ENCODE peak calls at places on chromosome 15, in ten cellular contexts. One of them, this sample, is unnamed.

GRCh38 chr15:43958894-43959330 is 132.1 kb downstream of the WDR76 start:
- DNase-seq in B cell: no peak
- DNase-seq in dorsolateral prefrontal cortex: no peak
- DNase-seq in stimulated activated CD8-positive, alpha-beta memory T cell treated with anti-CD3 and anti-CD28 coated beads, Interleukin-15, amount 100 ng/mL, for 24 hours: no peak
- DNase-seq in upper lobe of right lung: no peak
- DNase-seq in EL: peak; percentile 68
- DNase-seq in HepG2: no peak
- DNase-seq in GM13977: no peak
- DNase-seq in SJSA1: no peak
- DNase-seq in GM12891: no peak
- DNase-seq in this sample: no peak

GRCh38 chr15:90097475-90097874 is 4.8 kb downstream of the IDH2 start:
- DNase-seq in stimulated activated CD8-positive, alpha-beta memory T cell treated with anti-CD3 and anti-CD28 coated beads, Interleukin-15, amount 100 ng/mL, for 24 hours: no peak
- DNase-seq in SJSA1: no peak
- DNase-seq in EL: no peak
- DNase-seq in GM13977: peak; percentile 61
- DNase-seq in dorsolateral prefrontal cortex: no peak
- DNase-seq in GM12891: no peak
- DNase-seq in upper lobe of right lung: no peak
- DNase-seq in B cell: peak; percentile 75
- DNase-seq in HepG2: no peak
- DNase-seq in this sample: peak; percentile 83

GRCh38 chr15:79218588-79219200 is 63.8 kb upstream of the ANKRD34C start:
- DNase-seq in stimulated activated CD8-positive, alpha-beta memory T cell treated with anti-CD3 and anti-CD28 coated beads, Interleukin-15, amount 100 ng/mL, for 24 hours: no peak
- DNase-seq in SJSA1: no peak
- DNase-seq in B cell: no peak
- DNase-seq in HepG2: no peak
- DNase-seq in EL: peak; percentile 14
- DNase-seq in GM12891: no peak
- DNase-seq in dorsolateral prefrontal cortex: no peak
- DNase-seq in upper lobe of right lung: no peak
- DNase-seq in GM13977: no peak
- DNase-seq in this sample: no peak

GRCh38 chr15:51672100-51672731 is 9.1 kb upstream of the SCG3 start:
- DNase-seq in B cell: no peak
- DNase-seq in SJSA1: no peak
- DNase-seq in EL: no peak
- DNase-seq in GM12891: no peak
- DNase-seq in GM13977: no peak
- DNase-seq in HepG2: no peak
- DNase-seq in stimulated activated CD8-positive, alpha-beta memory T cell treated with anti-CD3 and anti-CD28 coated beads, Interleukin-15, amount 100 ng/mL, for 24 hours: no peak
- DNase-seq in upper lobe of right lung: no peak
- DNase-seq in dorsolateral prefrontal cortex: no peak
- DNase-seq in this sample: no peak

GRCh38 chr15:52337198-52337853 is 41.7 kb upstream of the MYO5C start:
- DNase-seq in GM13977: no peak
- DNase-seq in stimulated activated CD8-positive, alpha-beta memory T cell treated with anti-CD3 and anti-CD28 coated beads, Interleukin-15, amount 100 ng/mL, for 24 hours: no peak
- DNase-seq in EL: peak; percentile 70
- DNase-seq in GM12891: no peak
- DNase-seq in upper lobe of right lung: no peak
- DNase-seq in HepG2: peak; percentile 16
- DNase-seq in SJSA1: peak; percentile 62
- DNase-seq in dorsolateral prefrontal cortex: no peak
- DNase-seq in B cell: no peak
- DNase-seq in this sample: no peak

GRCh38 chr15:60945196-60945595 is 283.9 kb downstream of the RORA start:
- DNase-seq in GM12891: no peak
- DNase-seq in dorsolateral prefrontal cortex: peak; percentile 53
- DNase-seq in EL: no peak
- DNase-seq in B cell: no peak
- DNase-seq in SJSA1: no peak
- DNase-seq in HepG2: no peak
- DNase-seq in GM13977: no peak
- DNase-seq in stimulated activated CD8-positive, alpha-beta memory T cell treated with anti-CD3 and anti-CD28 coated beads, Interleukin-15, amount 100 ng/mL, for 24 hours: no peak
- DNase-seq in upper lobe of right lung: no peak
- DNase-seq in this sample: no peak

GRCh38 chr15:98514034-98514622 is 134.2 kb upstream of the IGF1R start:
- DNase-seq in SJSA1: no peak
- DNase-seq in B cell: no peak
- DNase-seq in GM13977: no peak
- DNase-seq in stimulated activated CD8-positive, alpha-beta memory T cell treated with anti-CD3 and anti-CD28 coated beads, Interleukin-15, amount 100 ng/mL, for 24 hours: no peak
- DNase-seq in HepG2: no peak
- DNase-seq in dorsolateral prefrontal cortex: no peak
- DNase-seq in GM12891: no peak
- DNase-seq in upper lobe of right lung: no peak
- DNase-seq in EL: no peak
- DNase-seq in this sample: peak; percentile 47

GRCh38 chr15:37143351-37143750 is 43.0 kb upstream of the MEIS2 start:
- DNase-seq in SJSA1: no peak
- DNase-seq in GM12891: no peak
- DNase-seq in GM13977: no peak
- DNase-seq in HepG2: no peak
- DNase-seq in B cell: no peak
- DNase-seq in upper lobe of right lung: no peak
- DNase-seq in EL: no peak
- DNase-seq in stimulated activated CD8-positive, alpha-beta memory T cell treated with anti-CD3 and anti-CD28 coated beads, Interleukin-15, amount 100 ng/mL, for 24 hours: no peak
- DNase-seq in dorsolateral prefrontal cortex: no peak
- DNase-seq in this sample: no peak

GRCh38 chr15:70178335-70179084 is 80.8 kb upstream of the TLE3 start:
- DNase-seq in dorsolateral prefrontal cortex: no peak
- DNase-seq in B cell: no peak
- DNase-seq in HepG2: no peak
- DNase-seq in upper lobe of right lung: no peak
- DNase-seq in stimulated activated CD8-positive, alpha-beta memory T cell treated with anti-CD3 and anti-CD28 coated beads, Interleukin-15, amount 100 ng/mL, for 24 hours: no peak
- DNase-seq in GM12891: no peak
- DNase-seq in EL: no peak
- DNase-seq in GM13977: no peak
- DNase-seq in SJSA1: no peak
- DNase-seq in this sample: no peak

GRCh38 chr15:51237816-51238215 is 100.6 kb downstream of the CYP19A1 start:
- DNase-seq in HepG2: no peak
- DNase-seq in SJSA1: no peak
- DNase-seq in upper lobe of right lung: no peak
- DNase-seq in EL: no peak
- DNase-seq in GM12891: no peak
- DNase-seq in GM13977: no peak
- DNase-seq in dorsolateral prefrontal cortex: no peak
- DNase-seq in B cell: no peak
- DNase-seq in stimulated activated CD8-positive, alpha-beta memory T cell treated with anti-CD3 and anti-CD28 coated beads, Interleukin-15, amount 100 ng/mL, for 24 hours: no peak
- DNase-seq in this sample: no peak

GRCh38 chr15:59260090-59260489 is 53.4 kb downstream of the LDHAL6B start:
- DNase-seq in dorsolateral prefrontal cortex: peak; percentile 92
- DNase-seq in upper lobe of right lung: no peak
- DNase-seq in EL: no peak
- DNase-seq in HepG2: no peak
- DNase-seq in stimulated activated CD8-positive, alpha-beta memory T cell treated with anti-CD3 and anti-CD28 coated beads, Interleukin-15, amount 100 ng/mL, for 24 hours: no peak
- DNase-seq in B cell: no peak
- DNase-seq in GM12891: no peak
- DNase-seq in GM13977: no peak
- DNase-seq in SJSA1: no peak
- DNase-seq in this sample: peak; percentile 83

GRCh38 chr15:86010398-86010797 is 69.3 kb upstream of the AGBL1 start:
- DNase-seq in upper lobe of right lung: no peak
- DNase-seq in B cell: no peak
- DNase-seq in GM13977: no peak
- DNase-seq in GM12891: no peak
- DNase-seq in SJSA1: no peak
- DNase-seq in dorsolateral prefrontal cortex: no peak
- DNase-seq in stimulated activated CD8-positive, alpha-beta memory T cell treated with anti-CD3 and anti-CD28 coated beads, Interleukin-15, amount 100 ng/mL, for 24 hours: no peak
- DNase-seq in EL: no peak
- DNase-seq in HepG2: no peak
- DNase-seq in this sample: no peak

GRCh38 chr15:29040367-29040745 is 154.6 kb downstream of the APBA2 start:
- DNase-seq in upper lobe of right lung: peak; percentile 7
- DNase-seq in stimulated activated CD8-positive, alpha-beta memory T cell treated with anti-CD3 and anti-CD28 coated beads, Interleukin-15, amount 100 ng/mL, for 24 hours: no peak
- DNase-seq in B cell: no peak
- DNase-seq in HepG2: no peak
- DNase-seq in EL: no peak
- DNase-seq in GM13977: no peak
- DNase-seq in SJSA1: no peak
- DNase-seq in GM12891: no peak
- DNase-seq in dorsolateral prefrontal cortex: no peak
- DNase-seq in this sample: no peak

GRCh38 chr15:74129411-74130088 is 836 bp upstream of the ISLR2 start:
- DNase-seq in dorsolateral prefrontal cortex: no peak
- DNase-seq in upper lobe of right lung: no peak
- DNase-seq in GM13977: peak; percentile 36
- DNase-seq in GM12891: no peak
- DNase-seq in EL: no peak
- DNase-seq in B cell: no peak
- DNase-seq in HepG2: no peak
- DNase-seq in SJSA1: no peak
- DNase-seq in stimulated activated CD8-positive, alpha-beta memory T cell treated with anti-CD3 and anti-CD28 coated beads, Interleukin-15, amount 100 ng/mL, for 24 hours: no peak
- DNase-seq in this sample: no peak

GRCh38 chr15:45802140-45802539 is 167.3 kb downstream of the SQOR start:
- DNase-seq in upper lobe of right lung: no peak
- DNase-seq in GM13977: no peak
- DNase-seq in SJSA1: no peak
- DNase-seq in GM12891: no peak
- DNase-seq in stimulated activated CD8-positive, alpha-beta memory T cell treated with anti-CD3 and anti-CD28 coated beads, Interleukin-15, amount 100 ng/mL, for 24 hours: no peak
- DNase-seq in EL: no peak
- DNase-seq in dorsolateral prefrontal cortex: no peak
- DNase-seq in B cell: no peak
- DNase-seq in HepG2: peak; percentile 51
- DNase-seq in this sample: no peak

GRCh38 chr15:68620721-68621528 is 42.1 kb downstream of the CORO2B start:
- DNase-seq in B cell: no peak
- DNase-seq in GM13977: no peak
- DNase-seq in upper lobe of right lung: peak; percentile 74
- DNase-seq in GM12891: no peak
- DNase-seq in dorsolateral prefrontal cortex: peak; percentile 91
- DNase-seq in HepG2: no peak
- DNase-seq in SJSA1: peak; percentile 66
- DNase-seq in stimulated activated CD8-positive, alpha-beta memory T cell treated with anti-CD3 and anti-CD28 coated beads, Interleukin-15, amount 100 ng/mL, for 24 hours: no peak
- DNase-seq in EL: peak; percentile 91
- DNase-seq in this sample: no peak

GRCh38 chr15:101221858-101222257 is 30.0 kb downstream of the CHSY1 start:
- DNase-seq in upper lobe of right lung: no peak
- DNase-seq in dorsolateral prefrontal cortex: no peak
- DNase-seq in B cell: no peak
- DNase-seq in HepG2: peak; percentile 72
- DNase-seq in GM12891: no peak
- DNase-seq in EL: no peak
- DNase-seq in stimulated activated CD8-positive, alpha-beta memory T cell treated with anti-CD3 and anti-CD28 coated beads, Interleukin-15, amount 100 ng/mL, for 24 hours: no peak
- DNase-seq in SJSA1: no peak
- DNase-seq in GM13977: no peak
- DNase-seq in this sample: no peak

GRCh38 chr15:39127925-39128617 is 452.8 kb upstream of the THBS1 start:
- DNase-seq in EL: peak; percentile 93
- DNase-seq in dorsolateral prefrontal cortex: no peak
- DNase-seq in B cell: no peak
- DNase-seq in upper lobe of right lung: no peak
- DNase-seq in GM12891: no peak
- DNase-seq in stimulated activated CD8-positive, alpha-beta memory T cell treated with anti-CD3 and anti-CD28 coated beads, Interleukin-15, amount 100 ng/mL, for 24 hours: no peak
- DNase-seq in SJSA1: peak; percentile 91
- DNase-seq in GM13977: no peak
- DNase-seq in HepG2: peak; percentile 98
- DNase-seq in this sample: peak; percentile 88

GRCh38 chr15:98154863-98155262 is 194.4 kb downstream of the ARRDC4 start:
- DNase-seq in GM13977: no peak
- DNase-seq in HepG2: no peak
- DNase-seq in stimulated activated CD8-positive, alpha-beta memory T cell treated with anti-CD3 and anti-CD28 coated beads, Interleukin-15, amount 100 ng/mL, for 24 hours: no peak
- DNase-seq in B cell: no peak
- DNase-seq in GM12891: no peak
- DNase-seq in SJSA1: no peak
- DNase-seq in upper lobe of right lung: no peak
- DNase-seq in EL: peak; percentile 99
- DNase-seq in dorsolateral prefrontal cortex: no peak
- DNase-seq in this sample: no peak

GRCh38 chr15:67998599-67999122 is 55.5 kb upstream of the PIAS1 start:
- DNase-seq in B cell: no peak
- DNase-seq in stimulated activated CD8-positive, alpha-beta memory T cell treated with anti-CD3 and anti-CD28 coated beads, Interleukin-15, amount 100 ng/mL, for 24 hours: no peak
- DNase-seq in HepG2: no peak
- DNase-seq in dorsolateral prefrontal cortex: no peak
- DNase-seq in upper lobe of right lung: no peak
- DNase-seq in EL: peak; percentile 82
- DNase-seq in GM12891: no peak
- DNase-seq in SJSA1: no peak
- DNase-seq in GM13977: no peak
- DNase-seq in this sample: peak; percentile 88

GRCh38 chr15:90642464-90643300 is 74.5 kb upstream of the BLM start:
- DNase-seq in upper lobe of right lung: no peak
- DNase-seq in SJSA1: no peak
- DNase-seq in dorsolateral prefrontal cortex: no peak
- DNase-seq in stimulated activated CD8-positive, alpha-beta memory T cell treated with anti-CD3 and anti-CD28 coated beads, Interleukin-15, amount 100 ng/mL, for 24 hours: no peak
- DNase-seq in GM12891: no peak
- DNase-seq in HepG2: no peak
- DNase-seq in GM13977: no peak
- DNase-seq in B cell: no peak
- DNase-seq in EL: no peak
- DNase-seq in this sample: no peak

GRCh38 chr15:31974855-31975421 is 55.4 kb upstream of the CHRNA7 start:
- DNase-seq in dorsolateral prefrontal cortex: peak; percentile 61
- DNase-seq in GM13977: peak; percentile 49
- DNase-seq in EL: peak; percentile 26
- DNase-seq in SJSA1: no peak
- DNase-seq in GM12891: peak; percentile 23
- DNase-seq in upper lobe of right lung: no peak
- DNase-seq in HepG2: peak; percentile 25
- DNase-seq in stimulated activated CD8-positive, alpha-beta memory T cell treated with anti-CD3 and anti-CD28 coated beads, Interleukin-15, amount 100 ng/mL, for 24 hours: no peak
- DNase-seq in B cell: no peak
- DNase-seq in this sample: peak; percentile 56

GRCh38 chr15:31483053-31483923 is 156.7 kb downstream of the KLF13 start:
- DNase-seq in EL: no peak
- DNase-seq in HepG2: no peak
- DNase-seq in SJSA1: peak; percentile 34
- DNase-seq in B cell: peak; percentile 33
- DNase-seq in stimulated activated CD8-positive, alpha-beta memory T cell treated with anti-CD3 and anti-CD28 coated beads, Interleukin-15, amount 100 ng/mL, for 24 hours: no peak
- DNase-seq in dorsolateral prefrontal cortex: peak; percentile 26
- DNase-seq in GM13977: peak; percentile 78
- DNase-seq in GM12891: no peak
- DNase-seq in upper lobe of right lung: peak; percentile 64
- DNase-seq in this sample: peak; percentile 25

GRCh38 chr15:69557340-69558137 is 104.9 kb downstream of the RPLP1 start:
- DNase-seq in GM13977: no peak
- DNase-seq in EL: peak; percentile 97
- DNase-seq in dorsolateral prefrontal cortex: no peak
- DNase-seq in stimulated activated CD8-positive, alpha-beta memory T cell treated with anti-CD3 and anti-CD28 coated beads, Interleukin-15, amount 100 ng/mL, for 24 hours: no peak
- DNase-seq in SJSA1: peak; percentile 83
- DNase-seq in HepG2: peak; percentile 82
- DNase-seq in B cell: no peak
- DNase-seq in upper lobe of right lung: no peak
- DNase-seq in GM12891: no peak
- DNase-seq in this sample: peak; percentile 97

GRCh38 chr15:68229386-68230156 is at the start of gene CLN6:
- DNase-seq in EL: peak; percentile 84
- DNase-seq in upper lobe of right lung: peak; percentile 94
- DNase-seq in stimulated activated CD8-positive, alpha-beta memory T cell treated with anti-CD3 and anti-CD28 coated beads, Interleukin-15, amount 100 ng/mL, for 24 hours: peak; percentile 66
- DNase-seq in GM12891: peak; percentile 89
- DNase-seq in SJSA1: peak; percentile 86
- DNase-seq in GM13977: peak; percentile 95
- DNase-seq in dorsolateral prefrontal cortex: peak; percentile 87
- DNase-seq in B cell: peak; percentile 80
- DNase-seq in HepG2: peak; percentile 59
- DNase-seq in this sample: peak; percentile 83

GRCh38 chr15:70569139-70569717 is 194.1 kb downstream of the UACA start:
- DNase-seq in EL: peak; percentile 82
- DNase-seq in HepG2: peak; percentile 68
- DNase-seq in GM13977: no peak
- DNase-seq in SJSA1: peak; percentile 49
- DNase-seq in GM12891: no peak
- DNase-seq in upper lobe of right lung: no peak
- DNase-seq in stimulated activated CD8-positive, alpha-beta memory T cell treated with anti-CD3 and anti-CD28 coated beads, Interleukin-15, amount 100 ng/mL, for 24 hours: no peak
- DNase-seq in dorsolateral prefrontal cortex: no peak
- DNase-seq in B cell: no peak
- DNase-seq in this sample: peak; percentile 74

GRCh38 chr15:71295242-71296031 is 180.2 kb downstream of the THSD4 start:
- DNase-seq in GM13977: no peak
- DNase-seq in SJSA1: peak; percentile 91
- DNase-seq in EL: peak; percentile 100
- DNase-seq in HepG2: peak; percentile 12
- DNase-seq in stimulated activated CD8-positive, alpha-beta memory T cell treated with anti-CD3 and anti-CD28 coated beads, Interleukin-15, amount 100 ng/mL, for 24 hours: no peak
- DNase-seq in upper lobe of right lung: no peak
- DNase-seq in GM12891: no peak
- DNase-seq in dorsolateral prefrontal cortex: no peak
- DNase-seq in B cell: no peak
- DNase-seq in this sample: no peak

GRCh38 chr15:89458440-89458839 is 37.9 kb downstream of the RHCG start:
- DNase-seq in B cell: no peak
- DNase-seq in dorsolateral prefrontal cortex: peak; percentile 3
- DNase-seq in upper lobe of right lung: peak; percentile 1
- DNase-seq in SJSA1: no peak
- DNase-seq in HepG2: no peak
- DNase-seq in stimulated activated CD8-positive, alpha-beta memory T cell treated with anti-CD3 and anti-CD28 coated beads, Interleukin-15, amount 100 ng/mL, for 24 hours: no peak
- DNase-seq in EL: no peak
- DNase-seq in GM13977: no peak
- DNase-seq in GM12891: no peak
- DNase-seq in this sample: no peak

This sample was measured in small intestine.